ENCODE peak calls at places on chromosomes 11 and 22, in eight cellular contexts. G is astrocyte of the cerebellum; Y is skeletal muscle cell; I is CD4-positive, alpha-beta T cell; R is neural crest cell; D is transverse colon; S is AG20443; X is NCI-H2081. B is an unnamed sample.

GRCh38 chr11:92852946-92853345 is 116.5 kb upstream of the MTNR1B start:
- DNase-seq in I (no peak), Y (no peak), S (no peak), X (no peak), R (no peak), G (no peak), D (peak), B (no peak)

GRCh38 chr11:132064987-132065620 is 694.7 kb downstream of the NTM start:
- DNase-seq in R (no peak), S (peak), Y (peak), X (no peak), G (peak), D (no peak), I (no peak), B (peak)

GRCh38 chr11:123560001-123560400 is 94.4 kb downstream of the SCN3B start:
- DNase-seq in D (no peak), I (no peak), R (no peak), G (no peak), Y (peak), X (peak), S (peak), B (peak)

GRCh38 chr22:38760477-38761201 is 4.8 kb upstream of the SUN2 start:
- DNase-seq in R (no peak), X (peak), I (no peak), Y (no peak), S (no peak), D (no peak), G (no peak), B (peak)

GRCh38 chr22:24096401-24097115 is 84.7 kb upstream of the SUSD2 start:
- DNase-seq in I (no peak), R (no peak), Y (no peak), G (no peak), S (no peak), D (no peak), X (no peak), B (no peak)

GRCh38 chr22:19070397-19071169 is 51.6 kb downstream of the DGCR2 start:
- DNase-seq in R (no peak), G (no peak), D (no peak), Y (no peak), X (no peak), I (no peak), S (no peak), B (no peak)

GRCh38 chr11:119722281-119722794 is 6.7 kb downstream of the NECTIN1 start:
- DNase-seq in X (peak), I (no peak), R (no peak), S (no peak), G (no peak), D (peak), Y (no peak), B (no peak)

GRCh38 chr11:134864968-134865305 is 452.9 kb upstream of the B3GAT1 start:
- DNase-seq in Y (no peak), X (no peak), S (no peak), I (no peak), G (no peak), D (no peak), R (no peak), B (no peak)

GRCh38 chr22:40007826-40008710 is 13.3 kb downstream of the FAM83F start:
- DNase-seq in D (no peak), Y (no peak), I (no peak), G (no peak), X (no peak), S (no peak), R (no peak), B (no peak)

GRCh38 chr11:117369521-117369920 is 41.9 kb downstream of the CEP164 start:
- DNase-seq in D (no peak), S (no peak), I (no peak), R (no peak), G (no peak), X (no peak), Y (no peak), B (no peak)

GRCh38 chr11:19595840-19596751 is 116.5 kb upstream of the NAV2 start:
- DNase-seq in I (no peak), S (peak), G (peak), Y (peak), D (no peak), X (no peak), R (no peak), B (peak)

GRCh38 chr11:77589521-77590193 is at the start of gene AQP11:
- DNase-seq in I (no peak), G (peak), Y (peak), S (peak), R (peak), D (peak), X (peak), B (peak)

GRCh38 chr11:15590131-15590530 is 475.4 kb downstream of the INSC start:
- DNase-seq in D (no peak), Y (no peak), S (no peak), R (no peak), I (no peak), X (no peak), G (no peak), B (no peak)

GRCh38 chr22:29032014-29032475 is 29.6 kb downstream of the C22orf31 start:
- DNase-seq in I (no peak), S (no peak), R (no peak), Y (no peak), G (no peak), X (no peak), D (no peak), B (peak)

GRCh38 chr11:134586726-134587125 is 174.7 kb upstream of the B3GAT1 start:
- DNase-seq in G (no peak), R (no peak), I (no peak), X (no peak), D (no peak), S (no peak), Y (no peak), B (no peak)

GRCh38 chr22:17285661-17286060 is 66.4 kb upstream of the ADA2 start:
- DNase-seq in R (no peak), D (no peak), I (no peak), S (no peak), Y (no peak), G (no peak), X (no peak), B (no peak)

GRCh38 chr11:13091373-13091772 is 82.3 kb downstream of the RASSF10 start:
- DNase-seq in S (no peak), X (no peak), D (no peak), R (no peak), Y (no peak), I (no peak), G (no peak), B (no peak)

GRCh38 chr22:49203091-49203862 is 624.4 kb downstream of the BRD1 start:
- DNase-seq in G (no peak), R (no peak), I (no peak), S (no peak), X (no peak), Y (no peak), D (no peak), B (no peak)

GRCh38 chr11:68722143-68722542 is 29.2 kb downstream of the TESMIN start:
- DNase-seq in G (no peak), D (no peak), S (no peak), Y (no peak), R (no peak), I (no peak), X (no peak), B (no peak)

GRCh38 chr11:26974068-26974790 is 19.7 kb upstream of the FIBIN start:
- DNase-seq in S (peak), Y (no peak), R (no peak), X (no peak), D (no peak), G (no peak), I (no peak), B (peak)

GRCh38 chr22:31615940-31616314 is 46.1 kb downstream of the PISD start:
- DNase-seq in G (no peak), R (no peak), X (no peak), D (no peak), Y (no peak), I (no peak), S (no peak), B (no peak)

GRCh38 chr11:108851781-108852180 is 186.9 kb downstream of the DDX10 start:
- DNase-seq in G (no peak), S (no peak), Y (no peak), X (no peak), I (no peak), D (no peak), R (no peak), B (no peak)

GRCh38 chr22:27212617-27213177 is 555.3 kb downstream of the MIAT start:
- DNase-seq in X (no peak), S (peak), D (peak), Y (peak), G (peak), R (no peak), I (no peak), B (peak)